ENCODE peak calls at places on chromosome 9, in seven cellular contexts. C, X, W, R, F, K and S are unnamed samples.

GRCh38 chr9:35771943-35772342 is 17.9 kb upstream of the MSMP start:
- DNase-seq in C (no peak), W (no peak), R (no peak), X (no peak), K (peak; percentile 32), F (no peak), S (no peak)

GRCh38 chr9:122179054-122179689 is 19.5 kb downstream of the MORN5 start:
- DNase-seq in C (no peak), K (peak; percentile 52), X (no peak), F (no peak), R (no peak), W (no peak), S (no peak)

GRCh38 chr9:83955985-83956287 is 24.1 kb downstream of the HNRNPK start:
- DNase-seq in R (no peak), F (no peak), C (no peak), W (peak; percentile 24), X (no peak), K (no peak), S (no peak)

GRCh38 chr9:134242706-134243105 is 78.3 kb upstream of the RNU6ATAC start:
- DNase-seq in F (no peak), C (no peak), X (no peak), K (no peak), R (no peak), W (no peak), S (no peak)

GRCh38 chr9:129309906-129310305 is 131.8 kb upstream of the IER5L start:
- DNase-seq in R (no peak), K (no peak), C (no peak), F (peak; percentile 15), X (no peak), W (no peak), S (no peak)

GRCh38 chr9:35748858-35749514 is at the start of the genes GBA2 and RGP1:
- DNase-seq in W (peak; percentile 81), C (peak; percentile 96), X (peak; percentile 38), K (peak; percentile 91), F (peak; percentile 92), R (peak; percentile 77), S (peak; percentile 50)

GRCh38 chr9:130359819-130360218 is 84.9 kb upstream of the ASS1 start:
- DNase-seq in X (no peak), K (no peak), W (no peak), R (no peak), F (no peak), C (no peak), S (no peak)

GRCh38 chr9:72818377-72818776 is 134.5 kb downstream of the ALDH1A1 start:
- DNase-seq in C (no peak), F (no peak), X (no peak), R (no peak), W (no peak), K (no peak), S (no peak)

GRCh38 chr9:137325124-137325523 is 23.1 kb upstream of the NRARP start:
- DNase-seq in W (no peak), X (no peak), C (peak; percentile 62), F (no peak), K (no peak), R (no peak), S (no peak)

GRCh38 chr9:89425921-89426388 is 72.0 kb downstream of the SEMA4D start:
- DNase-seq in C (no peak), X (no peak), W (no peak), R (no peak), K (no peak), F (no peak), S (no peak)

GRCh38 chr9:118023649-118024048 is 319.4 kb downstream of the TLR4 start:
- DNase-seq in K (no peak), F (no peak), C (no peak), W (no peak), R (no peak), X (no peak), S (no peak)

GRCh38 chr9:124270504-124271335 is 13.0 kb downstream of the NEK6 start:
- DNase-seq in X (no peak), W (no peak), K (peak; percentile 82), C (no peak), F (no peak), R (no peak), S (no peak)

GRCh38 chr9:83959061-83959460 is 21.0 kb downstream of the HNRNPK start:
- DNase-seq in X (no peak), R (no peak), C (no peak), K (no peak), W (no peak), F (no peak), S (no peak)

GRCh38 chr9:36825179-36825578 is 208.9 kb downstream of the PAX5 start:
- DNase-seq in X (no peak), F (no peak), K (no peak), R (no peak), C (no peak), W (no peak), S (no peak)

GRCh38 chr9:109986423-109987055 is 206.5 kb downstream of the PALM2AKAP2 start:
- DNase-seq in X (no peak), C (no peak), K (no peak), F (no peak), W (no peak), R (no peak), S (no peak)

GRCh38 chr9:93244101-93244500 is 60.2 kb downstream of the WNK2 start:
- DNase-seq in C (no peak), F (no peak), R (no peak), W (no peak), K (no peak), X (no peak), S (no peak)

GRCh38 chr9:18362901-18363685 is 110.9 kb upstream of the ADAMTSL1 start:
- DNase-seq in R (no peak), C (no peak), K (peak; percentile 10), F (no peak), W (no peak), X (no peak), S (no peak)

GRCh38 chr9:113537227-113537810 is 73.8 kb downstream of the RGS3 start:
- DNase-seq in F (peak; percentile 49), K (no peak), X (no peak), W (no peak), C (peak; percentile 45), R (no peak), S (no peak)

GRCh38 chr9:82088591-82088990 is 100.0 kb downstream of the SPATA31D1 start:
- DNase-seq in W (no peak), F (no peak), R (no peak), C (no peak), K (no peak), X (no peak), S (no peak)

GRCh38 chr9:60546406-60546805 is 367.8 kb upstream of the SPATA31A5 start:
- DNase-seq in F (no peak), C (no peak), X (no peak), K (no peak), W (no peak), R (no peak), S (no peak)